ENCODE peak calls at places on chromosome 17, in eight cellular contexts. Z is activated T-cell treated with anti-CD3 and anti-CD28 coated beads, Interleukin-2, amount 50 U/mL, for 72 hours; J is NCI-H1436 treated with DMSO at 0.1 percent for 48 hours; C is heart left ventricle; M is T-helper 9 cell; U is DMS53; N is Kasumi-1; D is stomach. S is an unnamed sample.

GRCh38 chr17:56756536-56756935 is 77.2 kb downstream of the C17orf67 start:
- DNase-seq in C (no peak), N (peak), M (no peak), U (no peak), D (no peak), Z (no peak), J (no peak), S (peak)

GRCh38 chr17:64398330-64398729 is 7.7 kb upstream of the PECAM1 start:
- DNase-seq in N (no peak), Z (no peak), M (no peak), C (no peak), U (no peak), D (no peak), J (no peak), S (no peak)

GRCh38 chr17:76343106-76343505 is 10.6 kb downstream of the PRPSAP1 start:
- DNase-seq in D (no peak), J (no peak), U (no peak), C (no peak), N (no peak), M (no peak), Z (no peak), S (no peak)

GRCh38 chr17:76232342-76232741 is 8.0 kb downstream of the RNF157 start:
- DNase-seq in J (no peak), U (no peak), M (no peak), C (no peak), Z (no peak), D (no peak), N (no peak), S (peak)

GRCh38 chr17:48960834-48961515 is 7.4 kb downstream of the GIP start:
- DNase-seq in Z (no peak), J (no peak), U (no peak), N (no peak), D (no peak), C (no peak), M (no peak), S (no peak)

GRCh38 chr17:56681561-56682266 is 88.2 kb downstream of the NOG start:
- DNase-seq in N (peak), J (no peak), C (no peak), U (no peak), Z (peak), M (no peak), D (no peak), S (peak)

GRCh38 chr17:62819511-62820221 is 11.6 kb upstream of the MARCHF10 start:
- DNase-seq in J (no peak), C (peak), Z (no peak), D (peak), U (peak), M (no peak), N (peak), S (peak)

GRCh38 chr17:27940503-27940902 is 47.3 kb upstream of the LYRM9 start:
- DNase-seq in N (no peak), D (no peak), U (no peak), J (no peak), Z (no peak), C (no peak), M (no peak), S (no peak)

GRCh38 chr17:80839401-80839800 is 152.2 kb upstream of the CHMP6 start:
- DNase-seq in J (no peak), C (peak), Z (no peak), U (no peak), N (no peak), M (no peak), D (no peak), S (no peak)

GRCh38 chr17:2955931-2956582 is 107.3 kb downstream of the OR1D5 start:
- DNase-seq in C (no peak), J (no peak), U (no peak), D (peak), M (no peak), Z (no peak), N (no peak), S (no peak)

GRCh38 chr17:9522074-9522473 is 53.5 kb downstream of the STX8 start:
- DNase-seq in J (no peak), U (peak), Z (no peak), N (peak), M (no peak), D (no peak), C (no peak), S (peak)

GRCh38 chr17:34299918-34300600 is 14.5 kb downstream of the CCL11 start:
- DNase-seq in M (no peak), Z (no peak), C (no peak), J (no peak), U (no peak), N (no peak), D (no peak), S (peak)

GRCh38 chr17:70047619-70048018 is 27.4 kb upstream of the KCNJ16 start:
- DNase-seq in N (no peak), M (no peak), J (no peak), D (no peak), U (no peak), C (no peak), Z (no peak), S (peak)

GRCh38 chr17:50345443-50346312 is at the start of gene XYLT2:
- DNase-seq in D (peak), J (peak), Z (peak), C (peak), N (peak), U (peak), M (peak), S (peak)

GRCh38 chr17:5416886-5417285 is 2.6 kb downstream of the NUP88 start:
- DNase-seq in U (no peak), M (no peak), N (no peak), Z (no peak), J (no peak), C (no peak), D (no peak), S (no peak)

GRCh38 chr17:74635418-74635817 is 11.9 kb upstream of the CD300E start:
- DNase-seq in D (no peak), M (no peak), U (no peak), N (no peak), Z (no peak), J (no peak), C (no peak), S (no peak)

GRCh38 chr17:42167807-42168206 is 13.0 kb upstream of the RAB5C start:
- DNase-seq in C (no peak), M (no peak), Z (no peak), U (no peak), J (no peak), D (no peak), N (no peak), S (no peak)

GRCh38 chr17:7884581-7885356 is 3.8 kb upstream of the CHD3 start:
- DNase-seq in C (no peak), Z (peak), N (peak), D (peak), U (peak), M (peak), J (no peak), S (no peak)